ENCODE peak calls at places on chromosomes 7 and 10, in nine cellular contexts. I is mammary epithelial cell; K is brain microvascular endothelial cell; A is activated CD4-positive, CD25-positive, alpha-beta regulatory T cell; G is Kasumi-1; H is naive B cell; V is stimulated activated CD4-positive, alpha-beta T cell treated with anti-CD3 and anti-CD28 coated beads, Interleukin-1b, Interleukin-23, amount 100 ng/mL, for 24 hours; Q is NCI-H460; T is NCI-H345. Y is an unnamed sample.

GRCh38 chr7:17638727-17639126 is 301.6 kb downstream of the SNX13 start:
- DNase-seq in Q (no peak), A (no peak), K (no peak), H (no peak), I (peak; percentile 78), G (no peak), T (no peak), V (no peak), Y (no peak)

GRCh38 chr10:26513101-26513500 is 75.0 kb downstream of the APBB1IP start:
- DNase-seq in I (no peak), A (no peak), V (no peak), K (no peak), T (no peak), H (no peak), Q (no peak), G (no peak), Y (no peak)

GRCh38 chr10:44978570-44979280 is at the start of gene DEPP1:
- DNase-seq in A (no peak), G (no peak), I (peak; percentile 95), T (peak; percentile 91), Q (peak; percentile 85), K (peak; percentile 78), H (no peak), V (no peak), Y (peak; percentile 72)

GRCh38 chr7:87517136-87517805 is 41.8 kb upstream of the ABCB4 start:
- DNase-seq in A (no peak), H (no peak), K (no peak), G (no peak), T (no peak), Q (no peak), V (no peak), I (peak; percentile 18), Y (no peak)

GRCh38 chr7:127347567-127348246 is 44.8 kb downstream of the ZNF800 start:
- DNase-seq in H (peak; percentile 73), A (peak; percentile 23), T (peak; percentile 84), G (peak; percentile 33), K (peak; percentile 42), I (peak; percentile 51), V (peak; percentile 40), Q (peak; percentile 68), Y (peak; percentile 4)

GRCh38 chr7:51121945-51122425 is 194.6 kb downstream of the COBL start:
- DNase-seq in V (no peak), G (no peak), K (peak; percentile 5), A (no peak), T (no peak), H (no peak), Q (no peak), I (no peak), Y (no peak)

GRCh38 chr10:99872367-99873162 is 90.1 kb downstream of the ABCC2 start:
- DNase-seq in T (no peak), Q (no peak), A (no peak), I (peak; percentile 18), K (peak; percentile 60), G (no peak), V (no peak), H (no peak), Y (no peak)

GRCh38 chr7:157851501-157852067 is 514.8 kb downstream of the DNAJB6 start:
- DNase-seq in H (no peak), K (no peak), I (no peak), G (peak; percentile 83), T (no peak), A (peak; percentile 51), V (peak; percentile 31), Q (peak; percentile 26), Y (no peak)